ENCODE peak calls at places on chromosomes 6 and 20, in five cellular contexts. One of them, this sample, is unnamed.
A peak's percentile ranks its signal among the peaks of the same experiment; 100 is the strongest.

GRCh38 chr6:106051241-106051640 is 34.9 kb upstream of the PRDM1 start:
- DNase-seq in T follicular helper cell: no peak
- DNase-seq in AG10803: no peak
- DNase-seq in germinal center: no peak
- DNase-seq in kidney tubule cell: no peak
- DNase-seq in this sample: no peak

GRCh38 chr6:235763-236360 is 56.4 kb upstream of the DUSP22 start:
- DNase-seq in T follicular helper cell: no peak
- DNase-seq in AG10803: peak; percentile 54
- DNase-seq in germinal center: no peak
- DNase-seq in kidney tubule cell: peak; percentile 55
- DNase-seq in this sample: peak; percentile 56

GRCh38 chr6:54301770-54302169 is 6.5 kb upstream of the TINAG start:
- DNase-seq in T follicular helper cell: no peak
- DNase-seq in AG10803: no peak
- DNase-seq in germinal center: no peak
- DNase-seq in kidney tubule cell: no peak
- DNase-seq in this sample: no peak

GRCh38 chr6:115838763-115839401 is 221.8 kb downstream of the FRK start:
- DNase-seq in T follicular helper cell: no peak
- DNase-seq in AG10803: peak; percentile 16
- DNase-seq in germinal center: peak; percentile 22
- DNase-seq in kidney tubule cell: peak; percentile 54
- DNase-seq in this sample: no peak

GRCh38 chr6:169589699-169590257 is 112.1 kb downstream of the WDR27 start:
- DNase-seq in T follicular helper cell: no peak
- DNase-seq in AG10803: peak; percentile 75
- DNase-seq in germinal center: peak; percentile 59
- DNase-seq in kidney tubule cell: peak; percentile 83
- DNase-seq in this sample: peak; percentile 77

GRCh38 chr6:148431840-148432239 is 89.2 kb downstream of the SASH1 start:
- DNase-seq in T follicular helper cell: no peak
- DNase-seq in AG10803: no peak
- DNase-seq in germinal center: no peak
- DNase-seq in kidney tubule cell: no peak
- DNase-seq in this sample: no peak

GRCh38 chr20:50331469-50332251 is 141.0 kb downstream of the CEBPB start:
- DNase-seq in T follicular helper cell: no peak
- DNase-seq in AG10803: no peak
- DNase-seq in germinal center: no peak
- DNase-seq in kidney tubule cell: peak; percentile 67
- DNase-seq in this sample: no peak

GRCh38 chr6:47319382-47319781 is 9.7 kb upstream of the TNFRSF21 start:
- DNase-seq in T follicular helper cell: no peak
- DNase-seq in AG10803: no peak
- DNase-seq in germinal center: no peak
- DNase-seq in kidney tubule cell: no peak
- DNase-seq in this sample: no peak

GRCh38 chr6:44145839-44146238 is 12.8 kb upstream of the CAPN11 start:
- DNase-seq in T follicular helper cell: no peak
- DNase-seq in AG10803: no peak
- DNase-seq in germinal center: no peak
- DNase-seq in kidney tubule cell: no peak
- DNase-seq in this sample: no peak

GRCh38 chr6:32212076-32212760 is 11.6 kb downstream of the NOTCH4 start:
- DNase-seq in T follicular helper cell: no peak
- DNase-seq in AG10803: no peak
- DNase-seq in germinal center: no peak
- DNase-seq in kidney tubule cell: no peak
- DNase-seq in this sample: no peak

GRCh38 chr6:52164319-52165094 is 21.7 kb upstream of the IL17A start:
- DNase-seq in T follicular helper cell: no peak
- DNase-seq in AG10803: no peak
- DNase-seq in germinal center: no peak
- DNase-seq in kidney tubule cell: no peak
- DNase-seq in this sample: no peak

GRCh38 chr20:10708342-10709185 is 34.8 kb upstream of the JAG1 start:
- DNase-seq in T follicular helper cell: no peak
- DNase-seq in AG10803: peak; percentile 58
- DNase-seq in germinal center: no peak
- DNase-seq in kidney tubule cell: peak; percentile 81
- DNase-seq in this sample: peak; percentile 76

GRCh38 chr20:9532069-9532809 is 17.8 kb downstream of the LAMP5 start:
- DNase-seq in T follicular helper cell: no peak
- DNase-seq in AG10803: no peak
- DNase-seq in germinal center: no peak
- DNase-seq in kidney tubule cell: no peak
- DNase-seq in this sample: no peak